ENCODE peak calls at places on chromosomes 2 and 18, in eight cellular contexts. One of them, this sample, is unnamed.

GRCh38 chr2:168738057-168738456 is 64.4 kb upstream of the NOSTRIN start:
- DNase-seq in spleen: no peak
- DNase-seq in uterus: no peak
- DNase-seq in breast epithelium: no peak
- DNase-seq in thoracic aorta: no peak
- DNase-seq in heart right ventricle: no peak
- DNase-seq in cardiac muscle cell: peak
- DNase-seq in CD4-positive, alpha-beta memory T cell: no peak
- DNase-seq in this sample: no peak

GRCh38 chr18:74689251-74689650 is 91.6 kb downstream of the ZNF407 start:
- DNase-seq in uterus: no peak
- DNase-seq in breast epithelium: no peak
- DNase-seq in CD4-positive, alpha-beta memory T cell: no peak
- DNase-seq in spleen: no peak
- DNase-seq in thoracic aorta: no peak
- DNase-seq in heart right ventricle: no peak
- DNase-seq in cardiac muscle cell: peak
- DNase-seq in this sample: no peak

GRCh38 chr2:16189019-16189850 is 248.9 kb downstream of the MYCN start:
- DNase-seq in CD4-positive, alpha-beta memory T cell: no peak
- DNase-seq in uterus: no peak
- DNase-seq in thoracic aorta: no peak
- DNase-seq in cardiac muscle cell: no peak
- DNase-seq in spleen: no peak
- DNase-seq in breast epithelium: no peak
- DNase-seq in heart right ventricle: no peak
- DNase-seq in this sample: no peak

GRCh38 chr2:128375454-128375853 is 56.8 kb upstream of the HS6ST1 start:
- DNase-seq in breast epithelium: peak
- DNase-seq in spleen: peak
- DNase-seq in thoracic aorta: no peak
- DNase-seq in cardiac muscle cell: no peak
- DNase-seq in heart right ventricle: no peak
- DNase-seq in uterus: peak
- DNase-seq in CD4-positive, alpha-beta memory T cell: no peak
- DNase-seq in this sample: peak

GRCh38 chr2:8116661-8117060 is 565.2 kb upstream of the ID2 start:
- DNase-seq in breast epithelium: no peak
- DNase-seq in spleen: no peak
- DNase-seq in heart right ventricle: no peak
- DNase-seq in CD4-positive, alpha-beta memory T cell: no peak
- DNase-seq in uterus: no peak
- DNase-seq in cardiac muscle cell: no peak
- DNase-seq in thoracic aorta: no peak
- DNase-seq in this sample: no peak

GRCh38 chr2:69634197-69634821 is 9.2 kb downstream of the AAK1 start:
- DNase-seq in CD4-positive, alpha-beta memory T cell: no peak
- DNase-seq in breast epithelium: no peak
- DNase-seq in uterus: no peak
- DNase-seq in thoracic aorta: no peak
- DNase-seq in spleen: no peak
- DNase-seq in cardiac muscle cell: peak
- DNase-seq in heart right ventricle: no peak
- DNase-seq in this sample: no peak

GRCh38 chr2:225040862-225041209 is 1.4 kb downstream of the DOCK10 start:
- DNase-seq in CD4-positive, alpha-beta memory T cell: no peak
- DNase-seq in uterus: no peak
- DNase-seq in spleen: peak
- DNase-seq in thoracic aorta: no peak
- DNase-seq in cardiac muscle cell: no peak
- DNase-seq in heart right ventricle: no peak
- DNase-seq in breast epithelium: no peak
- DNase-seq in this sample: no peak

GRCh38 chr18:76971149-76971548 is 148.8 kb downstream of the ZNF236 start:
- DNase-seq in breast epithelium: no peak
- DNase-seq in CD4-positive, alpha-beta memory T cell: no peak
- DNase-seq in uterus: no peak
- DNase-seq in cardiac muscle cell: no peak
- DNase-seq in thoracic aorta: no peak
- DNase-seq in spleen: no peak
- DNase-seq in heart right ventricle: no peak
- DNase-seq in this sample: no peak

GRCh38 chr2:215435261-215435808 is 533 bp downstream of the FN1 start:
- DNase-seq in breast epithelium: no peak
- DNase-seq in thoracic aorta: no peak
- DNase-seq in spleen: peak
- DNase-seq in cardiac muscle cell: no peak
- DNase-seq in uterus: peak
- DNase-seq in heart right ventricle: no peak
- DNase-seq in CD4-positive, alpha-beta memory T cell: no peak
- DNase-seq in this sample: peak

GRCh38 chr2:217367464-217367863 is 507.6 kb upstream of the TNP1 start:
- DNase-seq in breast epithelium: no peak
- DNase-seq in spleen: no peak
- DNase-seq in CD4-positive, alpha-beta memory T cell: no peak
- DNase-seq in uterus: no peak
- DNase-seq in thoracic aorta: no peak
- DNase-seq in cardiac muscle cell: no peak
- DNase-seq in heart right ventricle: no peak
- DNase-seq in this sample: no peak

GRCh38 chr2:18505703-18506341 is 54.6 kb downstream of the RDH14 start:
- DNase-seq in heart right ventricle: no peak
- DNase-seq in breast epithelium: no peak
- DNase-seq in thoracic aorta: no peak
- DNase-seq in CD4-positive, alpha-beta memory T cell: no peak
- DNase-seq in cardiac muscle cell: no peak
- DNase-seq in uterus: no peak
- DNase-seq in spleen: no peak
- DNase-seq in this sample: no peak

GRCh38 chr2:101722878-101723277 is 25.4 kb downstream of the MAP4K4 start:
- DNase-seq in uterus: no peak
- DNase-seq in CD4-positive, alpha-beta memory T cell: no peak
- DNase-seq in cardiac muscle cell: no peak
- DNase-seq in breast epithelium: no peak
- DNase-seq in thoracic aorta: no peak
- DNase-seq in heart right ventricle: no peak
- DNase-seq in spleen: no peak
- DNase-seq in this sample: no peak

GRCh38 chr18:59249186-59249774 is 24.0 kb downstream of the RAX start:
- DNase-seq in thoracic aorta: no peak
- DNase-seq in uterus: peak
- DNase-seq in breast epithelium: no peak
- DNase-seq in spleen: no peak
- DNase-seq in CD4-positive, alpha-beta memory T cell: peak
- DNase-seq in cardiac muscle cell: peak
- DNase-seq in heart right ventricle: peak
- DNase-seq in this sample: peak

GRCh38 chr2:67516358-67516757 is 119.2 kb downstream of the ETAA1 start:
- DNase-seq in thoracic aorta: no peak
- DNase-seq in heart right ventricle: no peak
- DNase-seq in spleen: no peak
- DNase-seq in breast epithelium: no peak
- DNase-seq in cardiac muscle cell: no peak
- DNase-seq in uterus: no peak
- DNase-seq in CD4-positive, alpha-beta memory T cell: no peak
- DNase-seq in this sample: no peak

GRCh38 chr2:241224068-241224850 is 35.8 kb downstream of the ANO7 start:
- DNase-seq in spleen: peak
- DNase-seq in uterus: no peak
- DNase-seq in thoracic aorta: no peak
- DNase-seq in breast epithelium: no peak
- DNase-seq in heart right ventricle: peak
- DNase-seq in CD4-positive, alpha-beta memory T cell: no peak
- DNase-seq in cardiac muscle cell: peak
- DNase-seq in this sample: peak

DNA sequence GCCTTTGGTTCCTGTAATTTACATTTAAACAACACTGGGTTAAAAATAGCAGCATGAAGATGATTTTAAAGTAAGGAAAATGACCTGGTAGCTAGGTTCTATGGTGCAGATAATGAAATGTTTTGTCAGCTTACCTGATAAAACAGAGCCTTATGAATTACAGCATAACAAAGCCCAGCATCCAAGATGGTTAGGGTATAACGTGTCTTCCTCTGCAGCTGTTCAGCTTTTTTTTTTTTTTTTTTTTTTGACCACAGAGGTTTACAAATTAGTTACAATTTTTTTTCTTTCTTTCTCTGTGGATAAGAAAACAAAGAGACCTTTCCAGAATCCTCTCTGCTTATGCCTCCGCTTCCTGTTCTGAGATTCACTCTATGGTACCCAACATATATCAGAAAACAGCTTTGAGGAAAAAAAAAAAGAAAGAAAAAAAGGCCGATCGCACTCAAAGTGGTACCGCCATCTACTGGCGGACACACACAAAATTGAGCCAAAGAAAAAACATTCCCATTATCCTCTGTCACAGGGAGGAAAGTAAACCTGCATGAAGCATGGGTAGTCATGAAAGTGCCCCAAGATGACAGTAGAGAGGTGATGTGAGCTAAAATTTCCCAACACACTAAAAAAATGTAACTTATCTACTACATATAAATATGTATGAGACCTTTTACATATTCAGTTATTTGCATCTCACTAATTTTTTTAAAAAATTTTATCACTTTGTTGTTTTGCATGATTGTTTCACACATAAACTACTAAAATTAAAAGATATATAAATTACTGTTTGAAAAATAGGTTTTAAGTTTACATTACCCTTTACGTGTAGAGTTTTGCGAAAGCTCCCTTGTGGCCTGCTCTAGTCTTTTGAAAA is at the start of gene SCN3A:
- DNase-seq in heart right ventricle: peak
- DNase-seq in spleen: no peak
- DNase-seq in CD4-positive, alpha-beta memory T cell: no peak
- DNase-seq in uterus: no peak
- DNase-seq in breast epithelium: no peak
- DNase-seq in thoracic aorta: no peak
- DNase-seq in cardiac muscle cell: peak
- DNase-seq in this sample: peak
- H3K4me3 ChIP-seq in heart right ventricle: peak
- H3K4me3 ChIP-seq in spleen: peak
- H3K4me3 ChIP-seq in CD4-positive, alpha-beta memory T cell: no peak
- H3K4me3 ChIP-seq in uterus: no peak
- H3K4me3 ChIP-seq in breast epithelium: peak
- H3K4me3 ChIP-seq in thoracic aorta: peak
- H3K4me3 ChIP-seq in cardiac muscle cell: no peak
- H3K4me3 ChIP-seq in this sample: no peak

GRCh38 chr2:37586663-37587409 is 84.6 kb downstream of the CDC42EP3 start:
- DNase-seq in CD4-positive, alpha-beta memory T cell: no peak
- DNase-seq in thoracic aorta: no peak
- DNase-seq in uterus: no peak
- DNase-seq in spleen: no peak
- DNase-seq in cardiac muscle cell: no peak
- DNase-seq in heart right ventricle: no peak
- DNase-seq in breast epithelium: no peak
- DNase-seq in this sample: no peak
- H3K4me3 ChIP-seq in CD4-positive, alpha-beta memory T cell: no peak
- H3K4me3 ChIP-seq in thoracic aorta: no peak
- H3K4me3 ChIP-seq in uterus: no peak
- H3K4me3 ChIP-seq in spleen: no peak
- H3K4me3 ChIP-seq in cardiac muscle cell: no peak
- H3K4me3 ChIP-seq in heart right ventricle: no peak
- H3K4me3 ChIP-seq in breast epithelium: no peak
- H3K4me3 ChIP-seq in this sample: no peak

GRCh38 chr2:11748861-11749645 is 2.6 kb downstream of the LPIN1 start:
- DNase-seq in CD4-positive, alpha-beta memory T cell: no peak
- DNase-seq in spleen: no peak
- DNase-seq in heart right ventricle: no peak
- DNase-seq in thoracic aorta: no peak
- DNase-seq in breast epithelium: no peak
- DNase-seq in uterus: no peak
- DNase-seq in cardiac muscle cell: no peak
- DNase-seq in this sample: no peak

GRCh38 chr2:11750917-11751316 is 4.5 kb downstream of the LPIN1 start:
- DNase-seq in breast epithelium: no peak
- DNase-seq in cardiac muscle cell: no peak
- DNase-seq in spleen: no peak
- DNase-seq in uterus: no peak
- DNase-seq in thoracic aorta: no peak
- DNase-seq in CD4-positive, alpha-beta memory T cell: peak
- DNase-seq in heart right ventricle: no peak
- DNase-seq in this sample: no peak

GRCh38 chr2:11750422-11750821 is 4.0 kb downstream of the LPIN1 start:
- DNase-seq in CD4-positive, alpha-beta memory T cell: peak
- DNase-seq in spleen: no peak
- DNase-seq in thoracic aorta: no peak
- DNase-seq in cardiac muscle cell: no peak
- DNase-seq in heart right ventricle: no peak
- DNase-seq in uterus: no peak
- DNase-seq in breast epithelium: no peak
- DNase-seq in this sample: no peak

GRCh38 chr2:11748018-11748860 is 1.8 kb downstream of the LPIN1 start:
- DNase-seq in heart right ventricle: no peak
- DNase-seq in thoracic aorta: no peak
- DNase-seq in spleen: no peak
- DNase-seq in cardiac muscle cell: no peak
- DNase-seq in uterus: no peak
- DNase-seq in breast epithelium: no peak
- DNase-seq in CD4-positive, alpha-beta memory T cell: no peak
- DNase-seq in this sample: no peak

GRCh38 chr2:11749646-11750349 is 3.4 kb downstream of the LPIN1 start:
- DNase-seq in CD4-positive, alpha-beta memory T cell: no peak
- DNase-seq in uterus: no peak
- DNase-seq in thoracic aorta: no peak
- DNase-seq in spleen: peak
- DNase-seq in cardiac muscle cell: no peak
- DNase-seq in heart right ventricle: no peak
- DNase-seq in breast epithelium: no peak
- DNase-seq in this sample: no peak
- H3K4me3 ChIP-seq in CD4-positive, alpha-beta memory T cell: no peak
- H3K4me3 ChIP-seq in uterus: no peak
- H3K4me3 ChIP-seq in thoracic aorta: no peak
- H3K4me3 ChIP-seq in spleen: peak
- H3K4me3 ChIP-seq in cardiac muscle cell: no peak
- H3K4me3 ChIP-seq in heart right ventricle: no peak
- H3K4me3 ChIP-seq in breast epithelium: peak
- H3K4me3 ChIP-seq in this sample: no peak

GRCh38 chr2:95025406-95026319 is at the start of gene MAL:
- DNase-seq in CD4-positive, alpha-beta memory T cell: peak
- DNase-seq in breast epithelium: no peak
- DNase-seq in thoracic aorta: no peak
- DNase-seq in cardiac muscle cell: peak
- DNase-seq in heart right ventricle: no peak
- DNase-seq in spleen: no peak
- DNase-seq in uterus: no peak
- DNase-seq in this sample: peak
- H3K4me3 ChIP-seq in CD4-positive, alpha-beta memory T cell: peak
- H3K4me3 ChIP-seq in breast epithelium: peak
- H3K4me3 ChIP-seq in thoracic aorta: peak
- H3K4me3 ChIP-seq in cardiac muscle cell: peak
- H3K4me3 ChIP-seq in heart right ventricle: peak
- H3K4me3 ChIP-seq in spleen: peak
- H3K4me3 ChIP-seq in uterus: no peak
- H3K4me3 ChIP-seq in this sample: peak